ENCODE peak calls at places on chromosomes 7 and 10, in nine cellular contexts. One of them, this sample, is unnamed.

GRCh38 chr10:104045151-104046089 is 40.3 kb downstream of the COL17A1 start:
- DNase-seq in ovary: peak
- DNase-seq in stomach: peak
- DNase-seq in GM12878: no peak
- DNase-seq in transverse colon: no peak
- DNase-seq in suprapubic skin: no peak
- DNase-seq in A549: peak
- DNase-seq in sigmoid colon: no peak
- DNase-seq in tibial nerve: no peak
- DNase-seq in this sample: no peak

GRCh38 chr10:83871486-83872081 is 267.7 kb upstream of the GHITM start:
- DNase-seq in ovary: peak
- DNase-seq in A549: peak
- DNase-seq in suprapubic skin: no peak
- DNase-seq in transverse colon: peak
- DNase-seq in tibial nerve: peak
- DNase-seq in sigmoid colon: peak
- DNase-seq in stomach: peak
- DNase-seq in GM12878: peak
- DNase-seq in this sample: peak

GRCh38 chr10:30606313-30606712 is 23.2 kb downstream of the LYZL2 start:
- DNase-seq in GM12878: no peak
- DNase-seq in suprapubic skin: no peak
- DNase-seq in stomach: no peak
- DNase-seq in ovary: no peak
- DNase-seq in A549: no peak
- DNase-seq in transverse colon: no peak
- DNase-seq in tibial nerve: no peak
- DNase-seq in sigmoid colon: no peak
- DNase-seq in this sample: no peak

GRCh38 chr7:1675036-1675671 is 5.1 kb downstream of the ELFN1 start:
- DNase-seq in suprapubic skin: peak
- DNase-seq in GM12878: no peak
- DNase-seq in stomach: no peak
- DNase-seq in tibial nerve: peak
- DNase-seq in sigmoid colon: peak
- DNase-seq in ovary: no peak
- DNase-seq in transverse colon: no peak
- DNase-seq in A549: no peak
- DNase-seq in this sample: peak

GRCh38 chr10:57818522-57818921 is 449.2 kb downstream of the IPMK start:
- DNase-seq in sigmoid colon: no peak
- DNase-seq in stomach: no peak
- DNase-seq in ovary: no peak
- DNase-seq in suprapubic skin: no peak
- DNase-seq in A549: no peak
- DNase-seq in transverse colon: no peak
- DNase-seq in tibial nerve: no peak
- DNase-seq in GM12878: no peak
- DNase-seq in this sample: no peak

GRCh38 chr7:74288034-74288881 is 949 bp upstream of the CLIP2 start:
- DNase-seq in GM12878: no peak
- DNase-seq in sigmoid colon: no peak
- DNase-seq in suprapubic skin: no peak
- DNase-seq in ovary: no peak
- DNase-seq in A549: no peak
- DNase-seq in stomach: no peak
- DNase-seq in transverse colon: no peak
- DNase-seq in tibial nerve: no peak
- DNase-seq in this sample: no peak

GRCh38 chr7:55887786-55888185 is 530 bp downstream of the ZNF713 start:
- DNase-seq in transverse colon: no peak
- DNase-seq in suprapubic skin: no peak
- DNase-seq in tibial nerve: no peak
- DNase-seq in GM12878: no peak
- DNase-seq in sigmoid colon: no peak
- DNase-seq in stomach: no peak
- DNase-seq in ovary: peak
- DNase-seq in A549: no peak
- DNase-seq in this sample: no peak

GRCh38 chr10:120738658-120739057 is 112.5 kb upstream of the WDR11 start:
- DNase-seq in A549: no peak
- DNase-seq in suprapubic skin: no peak
- DNase-seq in GM12878: no peak
- DNase-seq in transverse colon: no peak
- DNase-seq in sigmoid colon: no peak
- DNase-seq in stomach: no peak
- DNase-seq in ovary: no peak
- DNase-seq in tibial nerve: no peak
- DNase-seq in this sample: no peak

GRCh38 chr10:28910960-28911359 is 233.6 kb downstream of the BAMBI start:
- DNase-seq in tibial nerve: no peak
- DNase-seq in suprapubic skin: no peak
- DNase-seq in transverse colon: no peak
- DNase-seq in stomach: no peak
- DNase-seq in GM12878: no peak
- DNase-seq in sigmoid colon: no peak
- DNase-seq in A549: no peak
- DNase-seq in ovary: no peak
- DNase-seq in this sample: no peak

GRCh38 chr10:99532194-99532593 is 548 bp upstream of the NKX2-3 start:
- DNase-seq in A549: no peak
- DNase-seq in transverse colon: no peak
- DNase-seq in sigmoid colon: no peak
- DNase-seq in suprapubic skin: no peak
- DNase-seq in stomach: no peak
- DNase-seq in ovary: no peak
- DNase-seq in GM12878: no peak
- DNase-seq in tibial nerve: no peak
- DNase-seq in this sample: no peak

GRCh38 chr7:108124820-108125219 is 5.3 kb downstream of the LAMB4 start:
- DNase-seq in transverse colon: no peak
- DNase-seq in A549: no peak
- DNase-seq in ovary: no peak
- DNase-seq in GM12878: no peak
- DNase-seq in sigmoid colon: no peak
- DNase-seq in stomach: no peak
- DNase-seq in suprapubic skin: no peak
- DNase-seq in tibial nerve: no peak
- DNase-seq in this sample: no peak

DNA sequence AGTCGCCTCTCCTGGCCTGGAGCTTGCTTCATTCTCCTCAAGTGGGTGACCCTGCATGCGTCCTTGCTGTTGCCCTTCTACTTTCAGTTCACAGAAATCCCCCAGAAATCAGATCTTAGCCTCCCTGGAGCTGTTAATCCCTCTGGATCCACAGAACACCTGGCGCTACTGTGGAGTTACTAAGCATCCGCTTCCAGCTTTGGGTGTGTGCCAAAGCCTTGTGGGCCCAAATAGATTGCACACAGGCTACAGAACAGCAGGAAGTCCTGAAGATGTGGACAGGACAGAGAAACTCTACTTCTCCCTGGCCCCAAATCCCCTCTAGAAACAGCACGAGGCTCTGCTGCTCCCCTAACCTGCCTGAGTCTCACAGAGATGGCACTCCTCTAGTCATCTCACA is 36.6 kb upstream of the PDLIM1 start:
- DNase-seq in A549: no peak
- DNase-seq in tibial nerve: no peak
- DNase-seq in GM12878: no peak
- DNase-seq in stomach: peak
- DNase-seq in ovary: no peak
- DNase-seq in transverse colon: peak
- DNase-seq in suprapubic skin: no peak
- DNase-seq in sigmoid colon: peak
- DNase-seq in this sample: no peak
- H3K27ac ChIP-seq in A549: no peak
- H3K27ac ChIP-seq in tibial nerve: no peak
- H3K27ac ChIP-seq in GM12878: no peak
- H3K27ac ChIP-seq in stomach: peak
- H3K27ac ChIP-seq in ovary: no peak
- H3K27ac ChIP-seq in transverse colon: peak
- H3K27ac ChIP-seq in suprapubic skin: no peak
- H3K27ac ChIP-seq in sigmoid colon: peak
- H3K27ac ChIP-seq in this sample: peak

GRCh38 chr10:122494173-122494820 is 32.9 kb downstream of the HTRA1 start:
- DNase-seq in tibial nerve: no peak
- DNase-seq in suprapubic skin: no peak
- DNase-seq in A549: no peak
- DNase-seq in transverse colon: no peak
- DNase-seq in stomach: no peak
- DNase-seq in sigmoid colon: no peak
- DNase-seq in ovary: no peak
- DNase-seq in GM12878: no peak
- DNase-seq in this sample: peak
- TF ChIP-seq EP300 in tibial nerve: no peak
- TF ChIP-seq EP300 in suprapubic skin: no peak
- TF ChIP-seq EP300 in A549: no peak
- TF ChIP-seq EP300 in transverse colon: no peak
- TF ChIP-seq EP300 in stomach: no peak
- TF ChIP-seq EP300 in sigmoid colon: no peak
- TF ChIP-seq EP300 in ovary: no peak
- TF ChIP-seq EP300 in GM12878: no peak
- TF ChIP-seq EP300 in this sample: no peak

GRCh38 chr7:148711191-148712102 is 12.7 kb downstream of the CUL1 start:
- DNase-seq in stomach: no peak
- DNase-seq in transverse colon: no peak
- DNase-seq in sigmoid colon: no peak
- DNase-seq in tibial nerve: no peak
- DNase-seq in A549: no peak
- DNase-seq in GM12878: no peak
- DNase-seq in ovary: no peak
- DNase-seq in suprapubic skin: no peak
- DNase-seq in this sample: no peak

GRCh38 chr7:148712610-148713330 is 14.1 kb downstream of the CUL1 start:
- DNase-seq in A549: no peak
- DNase-seq in ovary: no peak
- DNase-seq in tibial nerve: no peak
- DNase-seq in suprapubic skin: no peak
- DNase-seq in stomach: no peak
- DNase-seq in transverse colon: no peak
- DNase-seq in GM12878: no peak
- DNase-seq in sigmoid colon: no peak
- DNase-seq in this sample: no peak

GRCh38 chr7:148706368-148706767 is 7.7 kb downstream of the CUL1 start:
- DNase-seq in GM12878: no peak
- DNase-seq in transverse colon: no peak
- DNase-seq in tibial nerve: no peak
- DNase-seq in sigmoid colon: no peak
- DNase-seq in ovary: no peak
- DNase-seq in stomach: no peak
- DNase-seq in suprapubic skin: no peak
- DNase-seq in A549: no peak
- DNase-seq in this sample: no peak

GRCh38 chr7:148708026-148708685 is 9.5 kb downstream of the CUL1 start:
- DNase-seq in A549: no peak
- DNase-seq in suprapubic skin: no peak
- DNase-seq in GM12878: no peak
- DNase-seq in stomach: no peak
- DNase-seq in ovary: no peak
- DNase-seq in transverse colon: no peak
- DNase-seq in tibial nerve: no peak
- DNase-seq in sigmoid colon: no peak
- DNase-seq in this sample: no peak

DNA sequence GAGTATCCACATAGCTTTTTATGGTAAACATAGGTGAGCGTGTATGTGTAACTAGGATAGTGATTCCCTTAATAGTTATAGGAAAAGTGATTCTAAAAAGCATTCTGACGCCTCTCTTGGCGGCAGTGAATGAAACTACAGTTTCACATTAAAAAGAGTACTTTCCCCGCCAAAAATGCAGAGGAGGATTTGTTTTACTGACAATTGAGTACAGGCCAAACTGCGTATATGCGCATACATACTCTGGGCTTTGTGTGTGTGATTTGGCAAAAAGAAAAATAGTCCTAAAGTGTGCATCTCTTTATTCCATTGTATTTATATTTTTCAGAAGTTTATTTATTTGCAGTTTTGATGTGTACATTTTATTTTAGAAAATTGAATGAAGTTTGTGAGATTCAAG is 10.3 kb downstream of the CUL1 start:
- DNase-seq in A549: no peak
- DNase-seq in transverse colon: no peak
- DNase-seq in ovary: no peak
- DNase-seq in stomach: no peak
- DNase-seq in GM12878: no peak
- DNase-seq in suprapubic skin: no peak
- DNase-seq in tibial nerve: no peak
- DNase-seq in sigmoid colon: no peak
- DNase-seq in this sample: no peak
- H3K27ac ChIP-seq in A549: no peak
- H3K27ac ChIP-seq in transverse colon: no peak
- H3K27ac ChIP-seq in ovary: no peak
- H3K27ac ChIP-seq in stomach: no peak
- H3K27ac ChIP-seq in GM12878: no peak
- H3K27ac ChIP-seq in suprapubic skin: no peak
- H3K27ac ChIP-seq in tibial nerve: no peak
- H3K27ac ChIP-seq in sigmoid colon: no peak
- H3K27ac ChIP-seq in this sample: no peak

DNA sequence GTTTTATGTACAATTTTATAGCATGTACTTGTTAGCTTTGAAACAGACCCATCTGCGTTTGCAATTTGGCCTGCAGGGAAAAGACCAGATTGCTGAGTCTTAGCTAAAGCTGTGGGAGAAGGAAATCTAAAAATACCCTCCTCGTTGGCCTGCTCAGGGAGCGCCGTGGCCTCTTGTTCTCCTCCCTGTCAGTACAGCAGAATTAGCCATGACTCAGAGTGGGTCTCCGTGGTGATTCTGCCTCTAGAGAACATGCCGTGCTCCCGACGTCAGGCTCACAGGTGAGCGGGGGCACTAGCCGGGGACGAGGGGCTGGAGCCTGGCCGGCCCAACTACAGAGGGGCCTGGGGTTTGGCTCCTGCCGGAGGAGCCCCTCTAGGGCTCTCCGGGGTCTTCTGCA is 98.8 kb downstream of the LHPP start:
- DNase-seq in GM12878: no peak
- DNase-seq in stomach: no peak
- DNase-seq in ovary: peak
- DNase-seq in tibial nerve: peak
- DNase-seq in A549: no peak
- DNase-seq in sigmoid colon: peak
- DNase-seq in suprapubic skin: no peak
- DNase-seq in transverse colon: peak
- DNase-seq in this sample: no peak
- TF ChIP-seq EP300 in GM12878: no peak
- TF ChIP-seq EP300 in stomach: peak
- TF ChIP-seq EP300 in ovary: peak
- TF ChIP-seq EP300 in tibial nerve: peak
- TF ChIP-seq EP300 in A549: no peak
- TF ChIP-seq EP300 in sigmoid colon: peak
- TF ChIP-seq EP300 in suprapubic skin: peak
- TF ChIP-seq EP300 in transverse colon: peak
- TF ChIP-seq EP300 in this sample: no peak

This sample was measured in upper lobe of left lung.